ENCODE peak calls at places on chromosome 12, in four cellular contexts. H is effector memory CD4-positive, alpha-beta T cell; Y is pancreas; L is right cardiac atrium. K is an unnamed sample. For H3K4me1, the result is how much of the 10 kb centered on the place peaks cover.

GRCh38 chr12:62802981-62803380 is 132.0 kb downstream of the PPM1H start:
- DNase-seq in Y (no peak), H (no peak), L (no peak), K (no peak)

GRCh38 chr12:25100203-25100602 is 94.8 kb downstream of the DNAI7 start:
- DNase-seq in H (no peak), L (no peak), Y (no peak), K (no peak)

GRCh38 chr12:131188131-131189050 is 234.7 kb downstream of the ADGRD1 start:
- DNase-seq in Y (no peak), L (no peak), H (no peak), K (no peak)

GRCh38 chr12:21971344-21971743 is 30.1 kb upstream of the ABCC9 start:
- DNase-seq in H (no peak), L (no peak), Y (no peak), K (no peak)

GRCh38 chr12:58388261-58388660 is 446.9 kb downstream of the ATP23 start:
- DNase-seq in L (no peak), H (no peak), Y (no peak), K (no peak)

GRCh38 chr12:2161478-2161877 is 108.7 kb downstream of the CACNA1C start:
- DNase-seq in L (peak), H (no peak), Y (peak), K (no peak)

GRCh38 chr12:47023944-47024343 is 55.5 kb upstream of the PCED1B start:
- DNase-seq in Y (no peak), L (no peak), H (no peak), K (no peak)

GRCh38 chr12:27104546-27104945 is 22.2 kb upstream of the C12orf71 start:
- DNase-seq in L (no peak), Y (no peak), H (no peak), K (no peak)

GRCh38 chr12:25875661-25876060 is 82.8 kb upstream of the RASSF8 start:
- DNase-seq in L (no peak), Y (no peak), H (no peak), K (no peak)

GRCh38 chr12:19131020-19131431 is 1.5 kb downstream of the PLEKHA5 start:
- DNase-seq in Y (peak), H (no peak), L (no peak), K (no peak)

GRCh38 chr12:104309446-104309993 is 6.0 kb downstream of the EID3 start:
- DNase-seq in H (no peak), Y (no peak), L (no peak), K (no peak)

GRCh38 chr12:115129727-115130126 is 445.8 kb upstream of the TBX3 start:
- DNase-seq in L (no peak), Y (no peak), H (no peak), K (no peak)

GRCh38 chr12:64618953-64619590 is 8.8 kb downstream of the RASSF3 start:
- DNase-seq in H (no peak), L (no peak), Y (no peak), K (no peak)

GRCh38 chr12:100329800-100330199 is 27.1 kb upstream of the SLC17A8 start:
- DNase-seq in H (no peak), L (no peak), Y (no peak), K (no peak)

GRCh38 chr12:52160200-52160599 is 31.6 kb downstream of the KRT80 start:
- DNase-seq in H (no peak), Y (no peak), L (no peak), K (no peak)

GRCh38 chr12:68932701-68933563 is at the start of gene CPM:
- DNase-seq in Y (peak), L (peak), H (peak), K (peak)

GRCh38 chr12:15687583-15687982 is 101.6 kb downstream of the EPS8 start:
- DNase-seq in Y (no peak), H (no peak), L (no peak), K (no peak)

GRCh38 chr12:57235012-57235727 is 5.7 kb downstream of the SHMT2 start:
- DNase-seq in L (peak), H (no peak), Y (no peak), K (no peak)

GRCh38 chr12:107704056-107704455 is 18.5 kb downstream of the PWP1 start:
- DNase-seq in Y (no peak), H (no peak), L (no peak), K (no peak)

GRCh38 chr12:105983622-105984325 is 155.0 kb downstream of the NUAK1 start:
- DNase-seq in Y (no peak), H (no peak), L (no peak), K (no peak)

GRCh38 chr12:70540996-70541395 is 96.2 kb downstream of the PTPRB start:
- DNase-seq in H (no peak), Y (no peak), L (no peak), K (no peak)

GRCh38 chr12:49540229-49541139 is 1.7 kb downstream of the KCNH3 start:
- DNase-seq in Y (no peak), H (no peak), L (no peak), K (no peak)

GRCh38 chr12:14396071-14396470 is 30.6 kb downstream of the ATF7IP start:
- DNase-seq in H (no peak), Y (no peak), L (no peak), K (peak)

GRCh38 chr12:122836027-122836921 is 1.0 kb downstream of the HIP1R start:
- DNase-seq in Y (peak), H (peak), L (no peak), K (peak)

GRCh38 chr12:119008691-119009221 is 27.4 kb downstream of the SRRM4 start:
- DNase-seq in Y (no peak), H (no peak), L (no peak), K (no peak)

GRCh38 chr12:69014047-69014446 is 81.1 kb upstream of the CPM start:
- DNase-seq in L (no peak), Y (no peak), H (no peak), K (no peak)

GRCh38 chr12:101557092-101557491 is 37.7 kb upstream of the MYBPC1 start:
- DNase-seq in H (no peak), Y (no peak), L (no peak), K (no peak)

GRCh38 chr12:65666876-65667275 is 157.4 kb upstream of the HMGA2 start:
- DNase-seq in L (no peak), Y (no peak), H (no peak), K (no peak)

GRCh38 chr12:108532061-108532848 is 17.2 kb downstream of the FICD start:
- DNase-seq in L (no peak), Y (no peak), H (no peak), K (no peak)

GRCh38 chr12:109591041-109591440 is 17.4 kb downstream of the MVK start:
- DNase-seq in H (no peak), L (no peak), Y (no peak), K (no peak)

GRCh38 chr12:1914116-1914911 is 4.1 kb downstream of the CACNA2D4 start:
- DNase-seq in L (no peak), Y (no peak), H (no peak), K (peak)

GRCh38 chr12:89671469-89671868 is 37.2 kb downstream of the ATP2B1 start:
- DNase-seq in Y (no peak), L (no peak), H (no peak), K (no peak)

DNA sequence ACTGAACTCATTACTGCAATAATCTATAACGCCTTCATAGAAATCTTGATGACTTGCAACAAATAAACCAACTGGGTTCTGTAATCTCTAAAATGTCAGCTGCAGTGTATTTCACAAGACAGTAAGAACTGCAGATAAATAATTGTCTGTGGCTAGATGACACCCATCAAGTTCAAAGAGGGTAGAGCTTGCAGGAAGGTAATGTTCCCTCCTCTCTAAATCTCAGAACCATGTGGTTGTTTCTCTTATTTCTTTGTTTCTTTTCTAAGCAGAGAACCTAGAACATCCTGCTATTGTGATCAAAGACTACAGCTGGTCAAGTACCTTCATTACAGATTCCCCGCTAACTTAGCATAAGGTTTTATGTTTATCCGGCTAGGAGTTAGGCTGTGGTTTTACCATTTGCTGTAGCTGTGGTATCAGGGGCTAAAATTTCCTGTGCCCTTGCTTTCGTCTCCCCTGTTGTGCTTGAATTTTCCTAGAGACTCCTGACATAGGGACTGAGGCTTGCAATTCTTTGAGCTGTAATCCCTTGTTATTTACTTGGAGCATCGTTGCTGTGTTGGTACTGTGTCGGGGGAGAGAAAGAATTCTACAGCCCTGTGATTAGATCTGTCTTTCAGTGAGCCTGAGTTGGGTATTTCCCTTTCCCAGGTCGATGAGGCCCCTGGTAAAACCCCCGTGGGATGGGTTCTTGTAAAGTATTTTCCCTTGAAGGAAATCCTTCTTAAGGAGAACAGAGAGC is 253.1 kb upstream of the BTG1 start:
- DNase-seq in H (no peak), Y (no peak), L (no peak), K (no peak)
- H3K27ac ChIP-seq in H (peak), Y (no peak), L (peak), K (peak)

GRCh38 chr12:535396-535795 is 75.7 kb downstream of the B4GALNT3 start:
- DNase-seq in H (no peak), Y (no peak), L (no peak), K (no peak)
- H3K4me1 ChIP-seq in H (under half), Y (under half), L (under half), K (under half)

GRCh38 chr12:92621312-92621711 is 81.5 kb upstream of the PLEKHG7 start:
- DNase-seq in L (no peak), H (no peak), Y (no peak), K (no peak)
- H3K27ac ChIP-seq in L (no peak), H (no peak), Y (no peak), K (no peak)

DNA sequence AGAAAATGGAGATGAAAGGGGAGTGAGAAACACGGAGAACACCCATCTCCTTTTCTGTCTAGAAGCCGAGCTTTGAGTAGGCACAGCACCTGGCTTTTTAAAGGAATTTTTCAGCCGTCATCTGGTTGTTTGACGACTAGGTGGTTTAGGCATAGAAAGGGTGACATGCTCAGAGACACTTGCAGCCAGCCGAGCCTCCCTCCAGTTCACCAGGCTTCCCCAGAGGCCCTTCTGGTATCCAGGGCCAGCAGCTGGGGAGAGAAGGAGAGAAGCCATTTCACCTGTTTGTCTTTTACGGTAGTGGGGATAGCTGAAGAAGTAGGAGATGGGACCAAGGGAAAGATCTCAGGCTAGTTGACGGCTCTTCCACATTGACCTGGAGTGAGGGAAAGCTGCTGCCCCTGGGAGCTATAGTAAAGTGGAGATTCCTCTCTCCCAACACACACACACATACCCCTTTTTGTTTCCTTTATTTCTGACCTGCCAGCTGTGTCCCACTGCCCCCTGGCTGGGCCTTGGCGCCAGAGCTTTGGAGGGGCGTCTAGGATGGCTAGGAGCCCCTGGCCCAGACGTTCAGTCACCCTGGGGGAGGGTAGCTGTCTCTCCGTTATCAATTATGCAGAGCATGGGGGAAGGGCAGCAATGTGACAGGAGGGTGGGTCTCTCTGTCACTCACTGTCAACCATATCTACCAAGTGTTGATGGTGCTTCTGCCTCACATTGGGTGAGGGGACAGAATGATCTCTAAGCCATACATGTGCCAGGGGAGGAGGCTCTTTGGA is 5.5 kb downstream of the MAP3K12 start:
- DNase-seq in Y (no peak), H (no peak), L (no peak), K (no peak)
- H3K4me1 ChIP-seq in Y (under half), H (under half), L (under half), K (under half)

GRCh38 chr12:124742702-124743101 is 121.0 kb downstream of the SCARB1 start:
- DNase-seq in Y (no peak), L (no peak), H (no peak), K (no peak)
- H3K27ac ChIP-seq in Y (no peak), L (no peak), H (no peak), K (no peak)

DNA sequence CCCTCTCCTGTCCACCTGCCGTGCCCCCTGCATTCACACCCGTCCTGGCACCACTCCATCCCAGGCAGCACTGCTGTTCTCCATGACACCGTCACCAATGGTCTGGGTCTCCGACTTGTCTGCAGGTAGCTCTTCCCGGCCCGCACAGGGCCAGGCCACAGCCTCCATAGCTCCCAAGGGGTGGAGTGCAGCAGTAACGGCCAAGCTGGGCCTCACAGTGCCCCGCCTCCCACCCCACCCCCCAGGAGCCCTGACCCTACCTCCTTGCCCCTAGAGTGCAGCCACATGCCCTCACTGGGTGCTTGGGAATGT is 12.9 kb downstream of the FBRSL1 start:
- DNase-seq in H (no peak), L (no peak), Y (peak), K (no peak)
- H3K4me1 ChIP-seq in H (half or more), L (under half), Y (half or more), K (half or more)